ENCODE peak calls at places on chromosomes 6 and 20, in nine cellular contexts. One of them, this sample, is unnamed.

GRCh38 chr20:6026051-6026450 is 27.8 kb downstream of the LRRN4 start:
- DNase-seq in prostate gland: no peak
- DNase-seq in pons: no peak
- DNase-seq in NCI-H2029: no peak
- DNase-seq in PC-3: peak; percentile 73
- DNase-seq in HEK293T: no peak
- DNase-seq in NCI-H345: no peak
- DNase-seq in COR-L47: no peak
- DNase-seq in GM10248: no peak
- DNase-seq in this sample: no peak

GRCh38 chr6:42403415-42403814 is 48.3 kb downstream of the TRERF1 start:
- DNase-seq in NCI-H345: no peak
- DNase-seq in PC-3: no peak
- DNase-seq in COR-L47: no peak
- DNase-seq in HEK293T: no peak
- DNase-seq in prostate gland: no peak
- DNase-seq in GM10248: no peak
- DNase-seq in pons: no peak
- DNase-seq in NCI-H2029: no peak
- DNase-seq in this sample: no peak

GRCh38 chr6:35500782-35501181 is 3.9 kb upstream of the TEAD3 start:
- DNase-seq in pons: no peak
- DNase-seq in NCI-H345: no peak
- DNase-seq in prostate gland: peak; percentile 40
- DNase-seq in GM10248: no peak
- DNase-seq in HEK293T: no peak
- DNase-seq in COR-L47: no peak
- DNase-seq in PC-3: peak; percentile 58
- DNase-seq in NCI-H2029: no peak
- DNase-seq in this sample: no peak

GRCh38 chr6:17883665-17884500 is 103.6 kb downstream of the KIF13A start:
- DNase-seq in NCI-H2029: no peak
- DNase-seq in HEK293T: no peak
- DNase-seq in NCI-H345: no peak
- DNase-seq in PC-3: no peak
- DNase-seq in prostate gland: no peak
- DNase-seq in GM10248: no peak
- DNase-seq in pons: no peak
- DNase-seq in COR-L47: no peak
- DNase-seq in this sample: peak; percentile 30

GRCh38 chr6:105331927-105332326 is 71.0 kb downstream of the PREP start:
- DNase-seq in NCI-H345: no peak
- DNase-seq in COR-L47: no peak
- DNase-seq in PC-3: no peak
- DNase-seq in prostate gland: no peak
- DNase-seq in HEK293T: no peak
- DNase-seq in GM10248: no peak
- DNase-seq in pons: no peak
- DNase-seq in NCI-H2029: no peak
- DNase-seq in this sample: no peak

GRCh38 chr20:24692429-24693190 is 223.2 kb downstream of the SYNDIG1 start:
- DNase-seq in prostate gland: peak; percentile 1
- DNase-seq in GM10248: no peak
- DNase-seq in pons: peak; percentile 27
- DNase-seq in PC-3: no peak
- DNase-seq in NCI-H2029: no peak
- DNase-seq in HEK293T: no peak
- DNase-seq in NCI-H345: no peak
- DNase-seq in COR-L47: no peak
- DNase-seq in this sample: no peak

GRCh38 chr6:112694986-112695385 is 347.9 kb downstream of the RFPL4B start:
- DNase-seq in prostate gland: no peak
- DNase-seq in COR-L47: no peak
- DNase-seq in NCI-H345: no peak
- DNase-seq in HEK293T: no peak
- DNase-seq in NCI-H2029: no peak
- DNase-seq in pons: no peak
- DNase-seq in GM10248: no peak
- DNase-seq in PC-3: no peak
- DNase-seq in this sample: no peak

GRCh38 chr20:361562-361961 is 14.7 kb downstream of the NRSN2 start:
- DNase-seq in PC-3: no peak
- DNase-seq in pons: no peak
- DNase-seq in NCI-H345: peak; percentile 63
- DNase-seq in NCI-H2029: no peak
- DNase-seq in GM10248: no peak
- DNase-seq in prostate gland: no peak
- DNase-seq in COR-L47: no peak
- DNase-seq in HEK293T: no peak
- DNase-seq in this sample: no peak

GRCh38 chr6:55327169-55327568 is at the start of gene GFRAL:
- DNase-seq in NCI-H2029: no peak
- DNase-seq in COR-L47: no peak
- DNase-seq in PC-3: no peak
- DNase-seq in prostate gland: no peak
- DNase-seq in HEK293T: no peak
- DNase-seq in pons: no peak
- DNase-seq in NCI-H345: no peak
- DNase-seq in GM10248: no peak
- DNase-seq in this sample: no peak

GRCh38 chr6:150090328-150090727 is 21.4 kb upstream of the ULBP3 start:
- DNase-seq in GM10248: no peak
- DNase-seq in NCI-H2029: no peak
- DNase-seq in prostate gland: no peak
- DNase-seq in PC-3: no peak
- DNase-seq in NCI-H345: no peak
- DNase-seq in COR-L47: no peak
- DNase-seq in pons: no peak
- DNase-seq in HEK293T: no peak
- DNase-seq in this sample: no peak

GRCh38 chr6:127103482-127103881 is 15.0 kb upstream of the RSPO3 start:
- DNase-seq in PC-3: no peak
- DNase-seq in GM10248: no peak
- DNase-seq in pons: no peak
- DNase-seq in prostate gland: no peak
- DNase-seq in COR-L47: no peak
- DNase-seq in HEK293T: no peak
- DNase-seq in NCI-H345: no peak
- DNase-seq in NCI-H2029: no peak
- DNase-seq in this sample: no peak

GRCh38 chr6:26055670-26056582 is 31.3 kb upstream of the HFE start:
- DNase-seq in COR-L47: peak; percentile 90
- DNase-seq in prostate gland: peak; percentile 96
- DNase-seq in HEK293T: peak; percentile 83
- DNase-seq in GM10248: peak; percentile 85
- DNase-seq in PC-3: peak; percentile 96
- DNase-seq in NCI-H345: peak; percentile 91
- DNase-seq in pons: peak; percentile 89
- DNase-seq in NCI-H2029: peak; percentile 81
- DNase-seq in this sample: peak; percentile 89

GRCh38 chr6:143601501-143601900 is 76.3 kb upstream of the PHACTR2 start:
- DNase-seq in GM10248: no peak
- DNase-seq in pons: no peak
- DNase-seq in NCI-H345: no peak
- DNase-seq in NCI-H2029: no peak
- DNase-seq in COR-L47: no peak
- DNase-seq in HEK293T: no peak
- DNase-seq in prostate gland: no peak
- DNase-seq in PC-3: no peak
- DNase-seq in this sample: no peak